ENCODE peak calls at places on chromosomes 3 and 15, in eight cellular contexts. One of them, this sample, is unnamed.

GRCh38 chr3:184562146-184562861 is 719 bp downstream of the EPHB3 start:
- DNase-seq in RWPE1: no peak
- DNase-seq in PC-3: peak
- DNase-seq in OCI-LY7: no peak
- DNase-seq in upper lobe of right lung: peak
- DNase-seq in CD4-positive, CD25-positive, alpha-beta regulatory T cell: no peak
- DNase-seq in HS-27A: no peak
- DNase-seq in stimulated activated CD4-positive, alpha-beta T cell treated with anti-CD3 and anti-CD28 coated beads, Interleukin-4, amount 100 ng/mL, for 48 hours: no peak
- DNase-seq in this sample: no peak

GRCh38 chr3:112686360-112686759 is 45.4 kb upstream of the CCDC80 start:
- DNase-seq in RWPE1: no peak
- DNase-seq in PC-3: no peak
- DNase-seq in OCI-LY7: no peak
- DNase-seq in upper lobe of right lung: no peak
- DNase-seq in CD4-positive, CD25-positive, alpha-beta regulatory T cell: no peak
- DNase-seq in HS-27A: no peak
- DNase-seq in stimulated activated CD4-positive, alpha-beta T cell treated with anti-CD3 and anti-CD28 coated beads, Interleukin-4, amount 100 ng/mL, for 48 hours: no peak
- DNase-seq in this sample: no peak

GRCh38 chr3:113167929-113168771 is 43.2 kb upstream of the BOC start:
- DNase-seq in RWPE1: no peak
- DNase-seq in PC-3: no peak
- DNase-seq in OCI-LY7: no peak
- DNase-seq in upper lobe of right lung: no peak
- DNase-seq in CD4-positive, CD25-positive, alpha-beta regulatory T cell: no peak
- DNase-seq in HS-27A: no peak
- DNase-seq in stimulated activated CD4-positive, alpha-beta T cell treated with anti-CD3 and anti-CD28 coated beads, Interleukin-4, amount 100 ng/mL, for 48 hours: no peak
- DNase-seq in this sample: no peak

GRCh38 chr3:42872718-42873117 is 3.0 kb downstream of the CYP8B1 start:
- DNase-seq in RWPE1: no peak
- DNase-seq in PC-3: no peak
- DNase-seq in OCI-LY7: no peak
- DNase-seq in upper lobe of right lung: no peak
- DNase-seq in CD4-positive, CD25-positive, alpha-beta regulatory T cell: no peak
- DNase-seq in HS-27A: no peak
- DNase-seq in stimulated activated CD4-positive, alpha-beta T cell treated with anti-CD3 and anti-CD28 coated beads, Interleukin-4, amount 100 ng/mL, for 48 hours: no peak
- DNase-seq in this sample: no peak

GRCh38 chr15:44195151-44195740 is at the start of gene FRMD5:
- DNase-seq in RWPE1: peak
- DNase-seq in PC-3: peak
- DNase-seq in OCI-LY7: peak
- DNase-seq in upper lobe of right lung: peak
- DNase-seq in CD4-positive, CD25-positive, alpha-beta regulatory T cell: peak
- DNase-seq in HS-27A: peak
- DNase-seq in stimulated activated CD4-positive, alpha-beta T cell treated with anti-CD3 and anti-CD28 coated beads, Interleukin-4, amount 100 ng/mL, for 48 hours: peak
- DNase-seq in this sample: peak

GRCh38 chr3:188259611-188260010 is 105.7 kb downstream of the LPP start:
- DNase-seq in RWPE1: no peak
- DNase-seq in PC-3: no peak
- DNase-seq in OCI-LY7: no peak
- DNase-seq in upper lobe of right lung: no peak
- DNase-seq in CD4-positive, CD25-positive, alpha-beta regulatory T cell: no peak
- DNase-seq in HS-27A: no peak
- DNase-seq in stimulated activated CD4-positive, alpha-beta T cell treated with anti-CD3 and anti-CD28 coated beads, Interleukin-4, amount 100 ng/mL, for 48 hours: no peak
- DNase-seq in this sample: no peak

GRCh38 chr15:94293411-94294402 is 62.3 kb downstream of the MCTP2 start:
- DNase-seq in RWPE1: no peak
- DNase-seq in PC-3: no peak
- DNase-seq in OCI-LY7: no peak
- DNase-seq in upper lobe of right lung: no peak
- DNase-seq in CD4-positive, CD25-positive, alpha-beta regulatory T cell: no peak
- DNase-seq in HS-27A: no peak
- DNase-seq in stimulated activated CD4-positive, alpha-beta T cell treated with anti-CD3 and anti-CD28 coated beads, Interleukin-4, amount 100 ng/mL, for 48 hours: no peak
- DNase-seq in this sample: no peak

GRCh38 chr3:12894629-12895028 is 53.3 kb upstream of the RPL32 start:
- DNase-seq in RWPE1: no peak
- DNase-seq in PC-3: no peak
- DNase-seq in OCI-LY7: no peak
- DNase-seq in upper lobe of right lung: no peak
- DNase-seq in CD4-positive, CD25-positive, alpha-beta regulatory T cell: no peak
- DNase-seq in HS-27A: no peak
- DNase-seq in stimulated activated CD4-positive, alpha-beta T cell treated with anti-CD3 and anti-CD28 coated beads, Interleukin-4, amount 100 ng/mL, for 48 hours: no peak
- DNase-seq in this sample: no peak

GRCh38 chr3:27976933-27977332 is 254.8 kb upstream of the EOMES start:
- DNase-seq in RWPE1: peak
- DNase-seq in PC-3: peak
- DNase-seq in OCI-LY7: no peak
- DNase-seq in upper lobe of right lung: no peak
- DNase-seq in CD4-positive, CD25-positive, alpha-beta regulatory T cell: no peak
- DNase-seq in HS-27A: no peak
- DNase-seq in stimulated activated CD4-positive, alpha-beta T cell treated with anti-CD3 and anti-CD28 coated beads, Interleukin-4, amount 100 ng/mL, for 48 hours: no peak
- DNase-seq in this sample: no peak

GRCh38 chr3:22542311-22542710 is 660.8 kb upstream of the UBE2E2 start:
- DNase-seq in RWPE1: peak
- DNase-seq in PC-3: peak
- DNase-seq in OCI-LY7: no peak
- DNase-seq in upper lobe of right lung: no peak
- DNase-seq in CD4-positive, CD25-positive, alpha-beta regulatory T cell: no peak
- DNase-seq in HS-27A: no peak
- DNase-seq in stimulated activated CD4-positive, alpha-beta T cell treated with anti-CD3 and anti-CD28 coated beads, Interleukin-4, amount 100 ng/mL, for 48 hours: no peak
- DNase-seq in this sample: no peak

This sample was measured in posterior cingulate gyrus.